ENCODE peak calls at places on chromosomes 13 and 19, in ten cellular contexts. R is right lobe of liver; D is omental fat pad; O is right cardiac atrium; V is colonic mucosa; X is stimulated activated CD8-positive, alpha-beta memory T cell treated with anti-CD3 and anti-CD28 coated beads, Interleukin-4, amount 100 ng/mL, for 1 hour; N is stimulated activated CD4-positive, alpha-beta T cell treated with anti-CD3 and anti-CD28 coated beads, Interleukin-15, amount 100 ng/mL, for 1 hour; K is midbrain; I is stomach; S is amniotic stem cell. C is an unnamed sample.

GRCh38 chr19:8145969-8146368 is 3.4 kb downstream of the FBN3 start:
- DNase-seq in R (peak), X (no peak), N (no peak), K (no peak), V (no peak), I (no peak), O (no peak), D (no peak), S (no peak), C (no peak)

GRCh38 chr19:4362871-4363545 is 19.6 kb downstream of the MPND start:
- DNase-seq in R (no peak), N (no peak), X (no peak), I (no peak), D (no peak), O (no peak), K (no peak), S (no peak), V (no peak), C (peak)

GRCh38 chr19:41144403-41144802 is 30.2 kb downstream of the CYP2F1 start:
- DNase-seq in S (peak), I (peak), K (peak), D (peak), R (peak), V (peak), N (peak), X (peak), O (peak), C (peak)

GRCh38 chr19:45643024-45643926 is 4.1 kb upstream of the EML2 start:
- DNase-seq in R (peak), N (peak), K (peak), O (peak), V (peak), D (peak), X (peak), I (peak), S (no peak), C (peak)

GRCh38 chr13:110310541-110311491 is 3.7 kb downstream of the COL4A2 start:
- DNase-seq in K (no peak), V (no peak), X (no peak), I (no peak), R (no peak), S (no peak), N (no peak), O (no peak), D (no peak), C (no peak)

GRCh38 chr19:47239152-47239551 is 8.2 kb upstream of the BBC3 start:
- DNase-seq in D (no peak), R (no peak), X (no peak), V (no peak), S (no peak), I (no peak), N (no peak), K (no peak), O (no peak), C (no peak)

GRCh38 chr13:96248103-96248502 is 158.2 kb downstream of the HS6ST3 start:
- DNase-seq in D (no peak), X (no peak), S (no peak), O (no peak), N (no peak), K (no peak), R (no peak), V (no peak), I (no peak), C (no peak)

GRCh38 chr13:78215458-78215857 is 296.8 kb upstream of the EDNRB start:
- DNase-seq in R (no peak), D (no peak), S (no peak), X (no peak), O (no peak), N (no peak), I (no peak), K (no peak), V (no peak), C (no peak)